ENCODE peak calls at places on chromosomes 6 and 20, in six cellular contexts. I is mucosa of descending colon, G is HCT116, W is PC-9, N is endothelial cell of umbilical vein, E is left lung. J is an unnamed sample.

GRCh38 chr20:13059398-13060136 is 50.8 kb downstream of the SPTLC3 start:
- DNase-seq in W (no peak), E (no peak), G (no peak), I (no peak), N (no peak), J (no peak)

GRCh38 chr6:20117474-20117873 is 94.8 kb downstream of the MBOAT1 start:
- DNase-seq in I (no peak), N (no peak), W (peak; percentile 91), E (no peak), G (no peak), J (peak; percentile 67)

GRCh38 chr20:47662483-47663353 is 122.6 kb downstream of the SULF2 start:
- DNase-seq in I (no peak), W (no peak), G (no peak), N (peak; percentile 31), E (peak; percentile 24), J (no peak)

GRCh38 chr6:84432616-84433015 is 205.2 kb upstream of the CEP162 start:
- DNase-seq in E (no peak), N (peak; percentile 26), G (no peak), I (no peak), W (no peak), J (no peak)

GRCh38 chr6:78701407-78701806 is 165.9 kb upstream of the IRAK1BP1 start:
- DNase-seq in E (no peak), N (no peak), W (no peak), I (no peak), G (no peak), J (peak; percentile 80)

GRCh38 chr6:111841822-111842221 is 31.4 kb downstream of the FYN start:
- DNase-seq in N (peak; percentile 74), G (no peak), I (no peak), E (no peak), W (no peak), J (no peak)

GRCh38 chr20:35515949-35516645 is 13.4 kb downstream of the C20orf173 start:
- DNase-seq in I (no peak), W (peak; percentile 95), E (no peak), G (peak; percentile 44), N (no peak), J (peak; percentile 86)

GRCh38 chr6:29403801-29404200 is 8.4 kb downstream of the OR12D2 start:
- DNase-seq in N (no peak), E (no peak), W (no peak), I (no peak), G (no peak), J (no peak)

GRCh38 chr6:123062645-123063044 is 66.6 kb downstream of the CLVS2 start:
- DNase-seq in I (no peak), E (no peak), W (no peak), G (no peak), N (no peak), J (no peak)

GRCh38 chr6:70307008-70307407 is 4.1 kb upstream of the COL9A1 start:
- DNase-seq in W (no peak), N (no peak), I (no peak), G (no peak), E (no peak), J (no peak)

GRCh38 chr6:19804362-19805145 is 32.6 kb upstream of the ID4 start:
- DNase-seq in N (peak; percentile 96), E (peak; percentile 95), G (peak; percentile 87), W (peak; percentile 77), I (peak; percentile 92), J (peak; percentile 91)

GRCh38 chr20:30484749-30485070 is 772.8 kb upstream of the DEFB115 start:
- DNase-seq in I (no peak), E (no peak), W (no peak), N (no peak), G (no peak), J (no peak)

GRCh38 chr6:71406871-71407860 is 118.6 kb downstream of the OGFRL1 start:
- DNase-seq in E (no peak), W (peak; percentile 56), G (no peak), N (peak; percentile 79), I (no peak), J (peak; percentile 64)

GRCh38 chr6:108438918-108439317 is 121.8 kb upstream of the FOXO3 start:
- DNase-seq in W (no peak), E (no peak), G (no peak), I (no peak), N (no peak), J (no peak)

GRCh38 chr6:127023001-127023778 is 95.3 kb upstream of the RSPO3 start:
- DNase-seq in E (no peak), I (no peak), G (no peak), W (no peak), N (no peak), J (no peak)

GRCh38 chr6:157982580-157983438 is 1.1 kb downstream of the SYNJ2 start:
- DNase-seq in E (peak; percentile 13), I (no peak), G (no peak), N (peak; percentile 80), W (peak; percentile 42), J (peak; percentile 43)

GRCh38 chr6:43723737-43724295 is 36.2 kb upstream of the MRPS18A start:
- DNase-seq in G (peak; percentile 79), W (peak; percentile 74), I (peak; percentile 83), N (peak; percentile 56), E (no peak), J (peak; percentile 76)

GRCh38 chr20:57661201-57662027 is 41.2 kb upstream of the ZBP1 start:
- DNase-seq in W (no peak), G (no peak), I (peak; percentile 40), E (peak; percentile 74), N (no peak), J (no peak)

GRCh38 chr6:118980063-118980462 is 45.1 kb upstream of the MCM9 start:
- DNase-seq in E (no peak), W (no peak), I (no peak), G (no peak), N (no peak), J (peak; percentile 1)

GRCh38 chr6:149012040-149012545 is 265.3 kb downstream of the UST start:
- DNase-seq in G (peak; percentile 65), N (peak; percentile 11), E (no peak), I (no peak), W (no peak), J (peak; percentile 90)

GRCh38 chr20:40930561-40930960 is 98.1 kb upstream of the TOP1 start:
- DNase-seq in E (no peak), I (no peak), N (no peak), G (no peak), W (no peak), J (no peak)

GRCh38 chr6:110367001-110367400 is 8.9 kb upstream of the METTL24 start:
- DNase-seq in W (no peak), E (no peak), I (no peak), G (no peak), N (no peak), J (no peak)

GRCh38 chr6:3026811-3027626 is 27.3 kb downstream of the NQO2 start:
- DNase-seq in E (no peak), W (no peak), N (no peak), I (no peak), G (no peak), J (no peak)

GRCh38 chr6:37691904-37692806 is 5.5 kb downstream of the MDGA1 start:
- DNase-seq in G (peak; percentile 51), W (peak; percentile 58), E (peak; percentile 91), N (peak; percentile 50), I (peak; percentile 65), J (peak; percentile 70)

GRCh38 chr6:16832027-16832688 is 70.9 kb upstream of the ATXN1 start:
- DNase-seq in I (no peak), G (no peak), W (no peak), N (no peak), E (no peak), J (no peak)

GRCh38 chr6:42025066-42025789 is 25.1 kb upstream of the TAF8 start:
- DNase-seq in W (no peak), G (no peak), N (no peak), E (no peak), I (no peak), J (no peak)

GRCh38 chr6:13461805-13462204 is 25.6 kb downstream of the GFOD1 start:
- DNase-seq in W (peak; percentile 77), E (no peak), G (no peak), I (no peak), N (no peak), J (peak; percentile 35)

GRCh38 chr6:34132082-34132357 is 13.9 kb downstream of the GRM4 start:
- DNase-seq in I (no peak), G (no peak), N (no peak), E (no peak), W (no peak), J (no peak)

DNA sequence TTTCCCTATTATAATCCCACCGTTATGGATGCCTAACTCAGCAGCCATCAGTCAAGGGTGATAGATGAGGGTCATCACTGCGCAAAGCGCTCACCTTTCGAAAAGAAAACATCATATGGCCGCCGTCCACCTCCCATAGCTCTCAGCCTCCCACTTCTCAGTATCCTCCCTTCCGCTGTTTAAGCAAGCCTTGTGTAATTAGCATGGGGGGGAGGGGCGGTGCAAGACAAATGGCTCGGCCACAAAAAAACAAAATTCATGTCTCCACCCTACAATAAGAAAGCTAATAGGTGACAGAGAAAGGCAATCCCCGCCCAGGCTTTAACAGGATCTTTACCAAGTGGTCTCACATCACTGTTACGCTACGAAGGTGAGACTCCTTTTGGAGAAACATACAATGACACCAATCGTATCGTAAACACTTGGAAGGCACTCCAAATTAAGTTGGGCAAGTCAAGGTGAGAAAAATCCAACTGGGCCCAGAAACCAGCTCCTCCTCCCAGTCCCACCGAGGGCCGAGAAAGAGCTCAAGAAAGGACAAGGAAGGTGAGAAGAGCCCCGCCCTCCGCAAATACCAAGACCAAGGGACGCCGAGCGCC is 645 bp downstream of the DDX39B start:
- DNase-seq in E (peak; percentile 82), W (no peak), I (no peak), N (no peak), G (no peak), J (peak; percentile 69)
- H3K4me1 ChIP-seq in E (peaks cover 20% of the 10 kb centered on the region), W (peaks cover 29% of the 10 kb centered on the region), I (peaks cover 25% of the 10 kb centered on the region), N (peaks cover 27% of the 10 kb centered on the region), G (peaks cover 29% of the 10 kb centered on the region), J (peaks cover 30% of the 10 kb centered on the region)

GRCh38 chr6:170148709-170149470 is 142.0 kb downstream of the DLL1 start:
- DNase-seq in G (no peak), E (peak; percentile 60), W (no peak), I (peak; percentile 42), N (no peak), J (no peak)
- TF ChIP-seq CTCF in G (no peak), E (no peak), W (no peak), I (no peak), N (no peak), J (no peak)

GRCh38 chr20:38728237-38728761 is 4.0 kb downstream of the SLC32A1 start:
- DNase-seq in G (no peak), I (no peak), W (no peak), E (no peak), N (no peak), J (no peak)
- H3K4me1 ChIP-seq in G (peaks cover 21% of the 10 kb centered on the region), I (peaks cover 13% of the 10 kb centered on the region), W (no peaks in the 10 kb centered on the region), E (no peaks in the 10 kb centered on the region), N (peaks cover 6% of the 10 kb centered on the region), J (peaks cover 7% of the 10 kb centered on the region)

DNA sequence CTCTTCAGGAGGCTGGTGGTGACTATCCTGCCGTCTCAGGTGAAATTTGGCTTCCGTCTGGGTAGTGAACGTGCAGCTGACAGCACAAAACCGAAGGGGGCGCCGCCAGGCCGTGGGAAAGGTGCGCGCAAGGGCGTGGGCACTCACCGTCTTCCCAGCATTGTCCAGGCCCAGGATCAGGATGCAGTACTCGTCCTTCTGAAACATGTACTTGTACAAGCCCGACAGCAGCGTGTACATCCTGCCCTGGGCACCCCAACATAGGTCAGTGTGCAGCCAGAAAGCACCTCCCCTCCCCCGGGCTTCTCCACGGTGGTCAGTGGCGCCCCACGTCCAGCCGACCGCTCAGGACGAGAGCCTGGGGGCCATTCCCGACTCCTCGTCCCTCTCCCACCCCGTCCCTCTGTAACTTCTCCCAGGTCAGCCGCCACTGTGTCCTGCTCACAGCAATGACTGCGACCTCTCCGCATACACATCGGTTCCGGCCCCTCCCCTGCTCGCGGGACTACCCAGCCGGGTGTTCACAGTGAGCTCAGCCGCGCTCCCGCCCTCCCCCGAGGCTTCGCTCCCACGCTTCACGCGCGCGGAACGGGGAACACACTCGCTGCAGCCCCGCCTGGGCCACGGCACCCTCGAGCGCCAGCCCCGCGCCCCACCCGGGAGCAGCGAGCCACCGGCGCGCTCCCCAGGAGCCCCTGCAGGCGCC is 771 bp downstream of the ARFRP1 start:
- DNase-seq in W (peak; percentile 47), E (peak; percentile 85), N (peak; percentile 39), G (no peak), I (peak; percentile 81), J (peak; percentile 59)
- TF ChIP-seq CTCF in W (peak; percentile 66), E (no peak), N (peak; percentile 24), G (no peak), I (no peak), J (peak; percentile 39)

J was measured in mammary epithelial cell.